ENCODE peak calls at places on chromosomes 7 and 10, in six cellular contexts. G is dorsolateral prefrontal cortex, A is neuronal stem cell, M is K562, C is SW480, U is MV-4-11. W is an unnamed sample.

GRCh38 chr7:43591551-43592180 is 8.8 kb downstream of the STK17A start:
- DNase-seq in G (no peak), A (no peak), M (no peak), C (peak; percentile 38), U (no peak), W (no peak)

GRCh38 chr7:46945328-46945727 is 636.6 kb downstream of the TNS3 start:
- DNase-seq in G (no peak), A (no peak), M (no peak), C (no peak), U (no peak), W (no peak)

GRCh38 chr7:128190051-128190640 is 50.9 kb upstream of the LEP start:
- DNase-seq in G (peak; percentile 29), A (no peak), M (no peak), C (no peak), U (no peak), W (no peak)

GRCh38 chr10:127979566-127979965 is 72.7 kb downstream of the PTPRE start:
- DNase-seq in G (no peak), A (no peak), M (no peak), C (no peak), U (no peak), W (no peak)

GRCh38 chr7:77979219-77979618 is 180.6 kb downstream of the PHTF2 start:
- DNase-seq in G (no peak), A (no peak), M (peak; percentile 37), C (no peak), U (no peak), W (no peak)

GRCh38 chr7:142036384-142036783 is 40.7 kb downstream of the MGAM start:
- DNase-seq in G (no peak), A (no peak), M (no peak), C (no peak), U (no peak), W (no peak)

GRCh38 chr10:69479737-69480412 is 28.6 kb downstream of the TSPAN15 start:
- DNase-seq in G (no peak), A (no peak), M (no peak), C (no peak), U (no peak), W (no peak)

GRCh38 chr10:86388119-86388704 is 21.6 kb upstream of the GRID1 start:
- DNase-seq in G (no peak), A (no peak), M (no peak), C (no peak), U (no peak), W (no peak)

GRCh38 chr10:6135589-6136168 is 46.8 kb downstream of the RBM17 start:
- DNase-seq in G (no peak), A (no peak), M (no peak), C (no peak), U (no peak), W (no peak)